ENCODE peak calls at places on chromosome X, in eight cellular contexts. T is tibial artery; H is upper lobe of left lung; G is astrocyte; C is DND-41; Y is neural progenitor cell; B is heart right ventricle; O is CD8-positive, alpha-beta T cell. M is an unnamed sample. For H3K27me3, the result is how much of the 10 kb centered on the place peaks cover.

GRCh38 chrX:24520472-24520871 is 55.4 kb downstream of the PDK3 start:
- DNase-seq in G (no peak), B (no peak), T (no peak), Y (no peak), C (no peak), H (no peak), O (no peak), M (no peak)

GRCh38 chrX:119895843-119896326 is at the start of gene AKAP14:
- DNase-seq in O (no peak), G (no peak), T (no peak), Y (no peak), H (no peak), B (no peak), C (no peak), M (no peak)

GRCh38 chrX:133985164-133986007 is at the start of gene GPC3:
- DNase-seq in H (peak), O (peak), C (peak), Y (peak), T (no peak), G (no peak), B (peak), M (no peak)

GRCh38 chrX:46849933-46850332 is 13.1 kb downstream of the RP2 start:
- DNase-seq in Y (no peak), B (no peak), G (no peak), T (no peak), H (no peak), C (no peak), O (no peak), M (no peak)

GRCh38 chrX:107355533-107355932 is 93.9 kb upstream of the FRMPD3 start:
- DNase-seq in H (no peak), T (no peak), C (no peak), O (no peak), G (no peak), B (no peak), Y (peak), M (no peak)

GRCh38 chrX:13051529-13052172 is 7.2 kb upstream of the FAM9C start:
- DNase-seq in B (peak), G (peak), C (peak), H (no peak), O (no peak), Y (no peak), T (no peak), M (no peak)

GRCh38 chrX:10904220-10904619 is 206.9 kb upstream of the HCCS start:
- DNase-seq in G (peak), C (no peak), B (no peak), T (no peak), Y (no peak), H (no peak), O (no peak), M (no peak)

GRCh38 chrX:109600114-109600710 is 24.8 kb downstream of the KCNE5 start:
- DNase-seq in B (peak), H (peak), C (peak), T (no peak), G (peak), O (no peak), Y (peak), M (no peak)

GRCh38 chrX:133440797-133441163 is 25.5 kb upstream of the GPC4 start:
- DNase-seq in O (no peak), Y (no peak), H (no peak), C (no peak), B (no peak), G (no peak), T (no peak), M (no peak)

GRCh38 chrX:17411189-17411588 is 36.2 kb downstream of the NHS start:
- DNase-seq in B (no peak), H (no peak), O (no peak), Y (no peak), C (no peak), G (no peak), T (no peak), M (no peak)

GRCh38 chrX:120768681-120769080 is 107.0 kb downstream of the CT47B1 start:
- DNase-seq in H (no peak), T (no peak), B (no peak), G (peak), O (no peak), C (no peak), Y (no peak), M (no peak)

GRCh38 chrX:115978068-115978467 is 192.5 kb upstream of the AGTR2 start:
- DNase-seq in T (no peak), Y (no peak), O (no peak), C (no peak), G (no peak), B (no peak), H (no peak), M (no peak)
- H3K27me3 ChIP-seq in T (under half), Y (under half), O (under half), C (under half), G (under half), B (under half), H (under half), M (under half)

GRCh38 chrX:139881130-139881529 is 51.7 kb downstream of the ATP11C start:
- DNase-seq in C (no peak), G (peak), Y (no peak), O (no peak), H (no peak), B (no peak), T (no peak), M (no peak)
- H3K27me3 ChIP-seq in C (under half), G (under half), Y (under half), O (under half), H (under half), B (under half), T (under half), M (under half)

GRCh38 chrX:152601848-152602616 is 35.7 kb upstream of the GABRQ start:
- DNase-seq in H (no peak), C (peak), T (no peak), B (no peak), Y (peak), G (peak), O (no peak), M (no peak)

GRCh38 chrX:152600853-152601635 is 36.7 kb upstream of the GABRQ start:
- DNase-seq in B (no peak), C (no peak), G (peak), T (no peak), Y (peak), O (no peak), H (no peak), M (no peak)
- H3K27me3 ChIP-seq in B (under half), C (under half), G (under half), T (under half), Y (under half), O (under half), H (under half), M (under half)

DNA sequence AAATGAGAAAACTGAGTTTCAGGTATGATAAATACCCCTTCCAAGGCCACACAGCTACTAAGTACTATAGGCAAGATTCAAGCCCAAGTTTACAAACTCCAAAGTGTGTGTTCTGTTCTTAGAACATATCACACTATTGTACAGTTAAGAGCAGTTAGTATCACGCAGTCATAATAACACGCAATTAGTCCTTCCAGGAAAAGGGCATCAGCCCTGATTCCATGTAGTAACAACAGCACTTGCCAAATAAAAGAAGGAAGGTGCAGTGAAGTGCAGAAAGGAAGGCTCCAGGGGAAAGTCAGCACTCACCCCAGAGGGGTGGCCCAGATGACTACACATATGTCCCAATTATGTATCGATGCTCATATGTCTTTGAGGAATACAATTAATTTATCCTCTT is 4.4 kb downstream of the TASL start:
- DNase-seq in O (no peak), H (no peak), T (no peak), B (no peak), Y (no peak), G (no peak), C (no peak), M (no peak)
- H3K27me3 ChIP-seq in O (under half), H (under half), T (under half), B (under half), Y (under half), G (under half), C (under half), M (under half)